ENCODE peak calls at places on chromosomes 5 and 9, in ten cellular contexts. One of them, this sample, is unnamed. For H3K27me3, the result is how much of the 10 kb centered on the place peaks cover.

GRCh38 chr5:13625616-13626198 is 318.8 kb downstream of the DNAH5 start:
- DNase-seq in DND-41: no peak
- DNase-seq in PC-9: no peak
- DNase-seq in tibial artery: no peak
- DNase-seq in cardiac muscle cell: no peak
- DNase-seq in SK-N-SH: no peak
- DNase-seq in uterus: no peak
- DNase-seq in CD4-positive, alpha-beta T cell: no peak
- DNase-seq in left ventricle myocardium inferior: no peak
- DNase-seq in IMR-90: peak
- DNase-seq in this sample: no peak

GRCh38 chr5:61431923-61432620 is 100.0 kb downstream of the ZSWIM6 start:
- DNase-seq in DND-41: no peak
- DNase-seq in PC-9: no peak
- DNase-seq in tibial artery: no peak
- DNase-seq in cardiac muscle cell: no peak
- DNase-seq in SK-N-SH: no peak
- DNase-seq in uterus: no peak
- DNase-seq in CD4-positive, alpha-beta T cell: no peak
- DNase-seq in left ventricle myocardium inferior: no peak
- DNase-seq in IMR-90: no peak
- DNase-seq in this sample: no peak

GRCh38 chr5:126443374-126443851 is 20.2 kb downstream of the GRAMD2B start:
- DNase-seq in DND-41: no peak
- DNase-seq in PC-9: no peak
- DNase-seq in tibial artery: no peak
- DNase-seq in cardiac muscle cell: no peak
- DNase-seq in SK-N-SH: no peak
- DNase-seq in uterus: no peak
- DNase-seq in CD4-positive, alpha-beta T cell: no peak
- DNase-seq in left ventricle myocardium inferior: no peak
- DNase-seq in IMR-90: peak
- DNase-seq in this sample: no peak

GRCh38 chr5:91632871-91633270 is 249.8 kb upstream of the ARRDC3 start:
- DNase-seq in DND-41: no peak
- DNase-seq in PC-9: no peak
- DNase-seq in tibial artery: no peak
- DNase-seq in cardiac muscle cell: no peak
- DNase-seq in SK-N-SH: no peak
- DNase-seq in uterus: no peak
- DNase-seq in CD4-positive, alpha-beta T cell: no peak
- DNase-seq in left ventricle myocardium inferior: no peak
- DNase-seq in IMR-90: no peak
- DNase-seq in this sample: no peak

GRCh38 chr5:27171696-27172362 is 133.4 kb upstream of the CDH9 start:
- DNase-seq in DND-41: no peak
- DNase-seq in PC-9: no peak
- DNase-seq in tibial artery: no peak
- DNase-seq in cardiac muscle cell: no peak
- DNase-seq in SK-N-SH: no peak
- DNase-seq in uterus: no peak
- DNase-seq in CD4-positive, alpha-beta T cell: no peak
- DNase-seq in left ventricle myocardium inferior: no peak
- DNase-seq in IMR-90: no peak
- DNase-seq in this sample: no peak

GRCh38 chr5:139488269-139488668 is 5.7 kb upstream of the STING1 start:
- DNase-seq in DND-41: no peak
- DNase-seq in PC-9: no peak
- DNase-seq in tibial artery: peak
- DNase-seq in cardiac muscle cell: no peak
- DNase-seq in SK-N-SH: no peak
- DNase-seq in uterus: no peak
- DNase-seq in CD4-positive, alpha-beta T cell: no peak
- DNase-seq in left ventricle myocardium inferior: peak
- DNase-seq in IMR-90: no peak
- DNase-seq in this sample: no peak

GRCh38 chr9:125494555-125494920 is 212.5 kb downstream of the MAPKAP1 start:
- DNase-seq in DND-41: no peak
- DNase-seq in PC-9: no peak
- DNase-seq in tibial artery: no peak
- DNase-seq in cardiac muscle cell: no peak
- DNase-seq in SK-N-SH: no peak
- DNase-seq in uterus: no peak
- DNase-seq in CD4-positive, alpha-beta T cell: no peak
- DNase-seq in left ventricle myocardium inferior: no peak
- DNase-seq in IMR-90: peak
- DNase-seq in this sample: no peak

GRCh38 chr9:130981002-130981760 is 27.8 kb upstream of the LAMC3 start:
- DNase-seq in DND-41: no peak
- DNase-seq in PC-9: no peak
- DNase-seq in tibial artery: no peak
- DNase-seq in cardiac muscle cell: no peak
- DNase-seq in SK-N-SH: no peak
- DNase-seq in uterus: no peak
- DNase-seq in CD4-positive, alpha-beta T cell: no peak
- DNase-seq in left ventricle myocardium inferior: no peak
- DNase-seq in IMR-90: no peak
- DNase-seq in this sample: no peak

GRCh38 chr5:79259383-79259782 is 23.5 kb downstream of the JMY start:
- DNase-seq in DND-41: no peak
- DNase-seq in PC-9: no peak
- DNase-seq in tibial artery: no peak
- DNase-seq in cardiac muscle cell: no peak
- DNase-seq in SK-N-SH: no peak
- DNase-seq in uterus: no peak
- DNase-seq in CD4-positive, alpha-beta T cell: no peak
- DNase-seq in left ventricle myocardium inferior: no peak
- DNase-seq in IMR-90: no peak
- DNase-seq in this sample: no peak

GRCh38 chr9:26477963-26478362 is 414.6 kb downstream of the CAAP1 start:
- DNase-seq in DND-41: no peak
- DNase-seq in PC-9: no peak
- DNase-seq in tibial artery: no peak
- DNase-seq in cardiac muscle cell: no peak
- DNase-seq in SK-N-SH: no peak
- DNase-seq in uterus: no peak
- DNase-seq in CD4-positive, alpha-beta T cell: no peak
- DNase-seq in left ventricle myocardium inferior: no peak
- DNase-seq in IMR-90: no peak
- DNase-seq in this sample: no peak

GRCh38 chr5:959581-960531 is 48.7 kb upstream of the NKD2 start:
- DNase-seq in DND-41: no peak
- DNase-seq in PC-9: no peak
- DNase-seq in tibial artery: no peak
- DNase-seq in cardiac muscle cell: no peak
- DNase-seq in SK-N-SH: peak
- DNase-seq in uterus: no peak
- DNase-seq in CD4-positive, alpha-beta T cell: no peak
- DNase-seq in left ventricle myocardium inferior: no peak
- DNase-seq in IMR-90: no peak
- DNase-seq in this sample: no peak
- H3K27me3 ChIP-seq in DND-41: under half
- H3K27me3 ChIP-seq in PC-9: half or more
- H3K27me3 ChIP-seq in tibial artery: under half
- H3K27me3 ChIP-seq in cardiac muscle cell: under half
- H3K27me3 ChIP-seq in SK-N-SH: under half
- H3K27me3 ChIP-seq in uterus: under half
- H3K27me3 ChIP-seq in CD4-positive, alpha-beta T cell: under half
- H3K27me3 ChIP-seq in left ventricle myocardium inferior: half or more
- H3K27me3 ChIP-seq in IMR-90: under half
- H3K27me3 ChIP-seq in this sample: under half

DNA sequence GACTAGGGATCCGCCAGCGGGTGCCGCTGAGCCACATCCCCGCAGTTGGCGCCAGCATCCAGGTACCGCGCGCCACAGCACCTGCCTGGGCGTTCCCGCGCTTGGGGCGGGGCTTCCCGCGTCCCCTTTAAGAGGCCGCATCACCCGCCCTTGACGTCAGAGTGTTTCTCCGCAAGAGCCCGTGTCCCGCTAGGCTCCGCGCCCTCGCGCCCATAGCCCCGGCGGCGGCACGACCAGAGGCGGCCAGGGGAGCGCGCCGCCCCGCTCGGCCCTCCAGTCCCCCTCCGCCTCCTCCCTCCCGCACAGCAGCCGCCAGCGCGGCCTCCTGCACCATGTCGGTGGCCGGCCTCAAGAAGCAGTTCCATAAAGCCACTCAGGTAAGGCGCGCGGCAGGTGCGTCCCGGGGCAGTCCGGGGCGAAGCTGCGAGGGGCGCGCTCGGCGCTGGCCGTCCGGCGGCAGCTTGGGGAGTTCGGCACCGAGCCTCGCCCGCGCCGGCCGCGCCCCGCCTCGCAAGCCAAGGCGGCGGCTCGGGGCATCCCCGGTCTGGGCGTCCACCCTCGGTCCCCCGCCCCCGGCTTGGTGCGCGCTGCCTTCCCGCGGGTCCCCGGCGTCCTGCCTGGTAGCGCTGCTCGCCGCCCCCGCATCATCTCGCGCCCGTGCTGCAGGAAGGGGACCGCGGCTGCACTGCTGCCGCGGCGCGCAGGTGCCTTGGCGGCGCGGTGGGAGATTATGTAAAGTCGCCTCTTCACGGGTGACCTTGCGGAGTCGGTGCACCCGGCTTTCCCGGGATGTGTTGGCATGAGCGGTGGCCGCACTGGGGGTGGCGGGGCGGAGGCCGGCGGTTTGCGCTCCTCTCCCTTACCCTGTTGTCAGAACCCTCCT is at the start of gene SH3GL2:
- DNase-seq in DND-41: no peak
- DNase-seq in PC-9: no peak
- DNase-seq in tibial artery: peak
- DNase-seq in cardiac muscle cell: peak
- DNase-seq in SK-N-SH: peak
- DNase-seq in uterus: peak
- DNase-seq in CD4-positive, alpha-beta T cell: no peak
- DNase-seq in left ventricle myocardium inferior: peak
- DNase-seq in IMR-90: peak
- DNase-seq in this sample: peak
- H3K27me3 ChIP-seq in DND-41: under half
- H3K27me3 ChIP-seq in PC-9: under half
- H3K27me3 ChIP-seq in tibial artery: under half
- H3K27me3 ChIP-seq in cardiac muscle cell: half or more
- H3K27me3 ChIP-seq in SK-N-SH: under half
- H3K27me3 ChIP-seq in uterus: under half
- H3K27me3 ChIP-seq in CD4-positive, alpha-beta T cell: under half
- H3K27me3 ChIP-seq in left ventricle myocardium inferior: half or more
- H3K27me3 ChIP-seq in IMR-90: under half
- H3K27me3 ChIP-seq in this sample: under half

GRCh38 chr5:57190593-57190992 is 16.7 kb downstream of the GPBP1 start:
- DNase-seq in DND-41: no peak
- DNase-seq in PC-9: no peak
- DNase-seq in tibial artery: no peak
- DNase-seq in cardiac muscle cell: no peak
- DNase-seq in SK-N-SH: no peak
- DNase-seq in uterus: no peak
- DNase-seq in CD4-positive, alpha-beta T cell: no peak
- DNase-seq in left ventricle myocardium inferior: no peak
- DNase-seq in IMR-90: no peak
- DNase-seq in this sample: no peak
- H3K27me3 ChIP-seq in DND-41: under half
- H3K27me3 ChIP-seq in PC-9: under half
- H3K27me3 ChIP-seq in tibial artery: under half
- H3K27me3 ChIP-seq in cardiac muscle cell: under half
- H3K27me3 ChIP-seq in SK-N-SH: under half
- H3K27me3 ChIP-seq in uterus: under half
- H3K27me3 ChIP-seq in CD4-positive, alpha-beta T cell: under half
- H3K27me3 ChIP-seq in left ventricle myocardium inferior: under half
- H3K27me3 ChIP-seq in IMR-90: under half
- H3K27me3 ChIP-seq in this sample: under half

GRCh38 chr5:402615-403359 is 40.2 kb upstream of the EXOC3 start:
- DNase-seq in DND-41: no peak
- DNase-seq in PC-9: no peak
- DNase-seq in tibial artery: peak
- DNase-seq in cardiac muscle cell: no peak
- DNase-seq in SK-N-SH: no peak
- DNase-seq in uterus: no peak
- DNase-seq in CD4-positive, alpha-beta T cell: no peak
- DNase-seq in left ventricle myocardium inferior: no peak
- DNase-seq in IMR-90: peak
- DNase-seq in this sample: no peak
- H3K27me3 ChIP-seq in DND-41: under half
- H3K27me3 ChIP-seq in PC-9: under half
- H3K27me3 ChIP-seq in tibial artery: under half
- H3K27me3 ChIP-seq in cardiac muscle cell: under half
- H3K27me3 ChIP-seq in SK-N-SH: under half
- H3K27me3 ChIP-seq in uterus: under half
- H3K27me3 ChIP-seq in CD4-positive, alpha-beta T cell: under half
- H3K27me3 ChIP-seq in left ventricle myocardium inferior: under half
- H3K27me3 ChIP-seq in IMR-90: under half
- H3K27me3 ChIP-seq in this sample: under half

DNA sequence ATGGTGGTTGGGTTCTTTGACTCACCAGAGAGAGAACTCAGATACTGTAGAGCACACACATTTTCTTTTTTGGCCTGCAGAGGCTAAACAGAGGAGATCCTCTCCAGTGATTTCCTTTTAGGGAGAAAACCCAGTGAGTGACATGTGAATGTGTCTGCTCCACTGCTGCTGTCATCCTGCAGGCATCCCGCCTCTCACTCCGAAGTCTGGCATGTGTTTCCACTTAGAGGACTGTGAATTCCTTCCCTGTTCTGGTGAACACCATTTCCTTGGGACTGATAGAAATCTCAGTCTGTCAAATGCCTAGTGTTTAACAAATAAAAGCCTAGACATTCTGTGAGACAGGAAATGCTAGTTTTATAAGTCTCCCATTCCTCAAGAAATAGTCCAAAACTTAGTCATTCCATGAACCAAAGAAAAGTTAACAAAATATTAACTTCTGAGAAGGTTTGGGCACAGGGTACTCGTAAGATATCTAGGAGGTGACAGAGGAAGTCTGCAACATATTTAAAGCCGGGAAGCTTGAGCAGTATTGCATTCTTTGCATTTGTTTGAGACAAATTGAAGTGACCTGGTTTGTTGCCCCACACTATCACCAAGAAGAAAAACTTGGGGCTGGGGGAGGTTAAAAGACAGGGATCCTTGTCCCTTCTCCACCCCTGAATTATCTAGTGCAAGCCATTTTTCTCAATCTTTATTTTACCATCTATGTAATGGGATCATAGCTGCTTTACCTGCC is 74.9 kb upstream of the NIPAL4 start:
- DNase-seq in DND-41: no peak
- DNase-seq in PC-9: peak
- DNase-seq in tibial artery: peak
- DNase-seq in cardiac muscle cell: peak
- DNase-seq in SK-N-SH: peak
- DNase-seq in uterus: peak
- DNase-seq in CD4-positive, alpha-beta T cell: no peak
- DNase-seq in left ventricle myocardium inferior: peak
- DNase-seq in IMR-90: peak
- DNase-seq in this sample: peak
- H3K27me3 ChIP-seq in DND-41: under half
- H3K27me3 ChIP-seq in PC-9: under half
- H3K27me3 ChIP-seq in tibial artery: under half
- H3K27me3 ChIP-seq in cardiac muscle cell: under half
- H3K27me3 ChIP-seq in SK-N-SH: under half
- H3K27me3 ChIP-seq in uterus: under half
- H3K27me3 ChIP-seq in CD4-positive, alpha-beta T cell: under half
- H3K27me3 ChIP-seq in left ventricle myocardium inferior: under half
- H3K27me3 ChIP-seq in IMR-90: under half
- H3K27me3 ChIP-seq in this sample: under half

This sample was measured in kidney epithelial cell.